ENCODE peak calls at places on chromosomes 6 and 20, in five cellular contexts. M is CD4-positive, alpha-beta memory T cell; Q is fibroblast of lung; N is ovary; I is AG04450. J is an unnamed sample.

GRCh38 chr6:31948753-31949413 is 3.0 kb downstream of the CFB start:
- DNase-seq in M (no peak), Q (peak; percentile 22), N (no peak), I (no peak), J (no peak)

GRCh38 chr20:47204008-47204745 is 152.3 kb downstream of the ZMYND8 start:
- DNase-seq in M (no peak), Q (peak; percentile 46), N (no peak), I (no peak), J (no peak)

GRCh38 chr6:44869321-44869897 is 458.7 kb upstream of the RUNX2 start:
- DNase-seq in M (no peak), Q (no peak), N (no peak), I (no peak), J (no peak)

GRCh38 chr20:4581838-4582237 is 139.9 kb upstream of the PRND start:
- DNase-seq in M (no peak), Q (no peak), N (no peak), I (no peak), J (no peak)

GRCh38 chr20:24363031-24363430 is 106.4 kb upstream of the SYNDIG1 start:
- DNase-seq in M (no peak), Q (no peak), N (no peak), I (no peak), J (no peak)

GRCh38 chr6:79762370-79762769 is 131.2 kb downstream of the SH3BGRL2 start:
- DNase-seq in M (no peak), Q (peak; percentile 5), N (no peak), I (no peak), J (no peak)

GRCh38 chr20:49986049-49986448 is 3.3 kb downstream of the SNAI1 start:
- DNase-seq in M (no peak), Q (no peak), N (no peak), I (no peak), J (no peak)

GRCh38 chr20:43904778-43905177 is 9.9 kb upstream of the TOX2 start:
- DNase-seq in M (no peak), Q (no peak), N (no peak), I (no peak), J (no peak)

GRCh38 chr20:57660510-57661199 is 40.4 kb upstream of the ZBP1 start:
- DNase-seq in M (no peak), Q (no peak), N (peak; percentile 6), I (no peak), J (peak; percentile 15)

DNA sequence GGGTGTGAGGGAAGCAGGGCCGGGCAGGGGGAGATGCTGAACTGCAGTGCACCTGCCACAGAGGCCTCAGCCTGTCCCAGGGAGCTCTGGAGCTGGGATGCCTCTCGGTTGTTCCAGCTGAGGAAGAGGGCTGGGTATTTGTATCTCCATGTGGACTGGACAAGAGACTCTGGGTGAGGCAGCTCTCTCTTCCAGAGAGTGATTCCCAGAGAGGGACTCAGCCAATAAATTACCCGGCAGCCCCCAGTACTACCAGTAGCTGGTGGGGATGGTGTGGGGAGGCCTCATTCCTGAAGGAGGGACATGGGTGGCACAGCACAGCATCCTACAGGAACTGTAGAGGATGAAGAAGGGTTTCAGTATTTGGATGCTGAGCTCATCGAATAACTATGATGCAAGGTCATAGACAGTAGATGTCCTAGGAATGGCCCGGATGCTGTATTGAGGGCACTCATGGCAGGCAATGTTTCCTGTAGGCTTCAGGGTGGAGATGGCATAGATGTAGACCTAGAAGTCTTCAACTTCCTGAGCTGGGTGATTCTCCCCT is 1.4 kb downstream of the FGD2 start:
- DNase-seq in M (no peak), Q (no peak), N (no peak), I (no peak), J (no peak)
- H3K4me3 ChIP-seq in M (no peak overlapping the region), Q (no peak overlapping the region), N (no peak overlapping the region), I (no peak overlapping the region), J (peak overlapping the region; percentile 35)

DNA sequence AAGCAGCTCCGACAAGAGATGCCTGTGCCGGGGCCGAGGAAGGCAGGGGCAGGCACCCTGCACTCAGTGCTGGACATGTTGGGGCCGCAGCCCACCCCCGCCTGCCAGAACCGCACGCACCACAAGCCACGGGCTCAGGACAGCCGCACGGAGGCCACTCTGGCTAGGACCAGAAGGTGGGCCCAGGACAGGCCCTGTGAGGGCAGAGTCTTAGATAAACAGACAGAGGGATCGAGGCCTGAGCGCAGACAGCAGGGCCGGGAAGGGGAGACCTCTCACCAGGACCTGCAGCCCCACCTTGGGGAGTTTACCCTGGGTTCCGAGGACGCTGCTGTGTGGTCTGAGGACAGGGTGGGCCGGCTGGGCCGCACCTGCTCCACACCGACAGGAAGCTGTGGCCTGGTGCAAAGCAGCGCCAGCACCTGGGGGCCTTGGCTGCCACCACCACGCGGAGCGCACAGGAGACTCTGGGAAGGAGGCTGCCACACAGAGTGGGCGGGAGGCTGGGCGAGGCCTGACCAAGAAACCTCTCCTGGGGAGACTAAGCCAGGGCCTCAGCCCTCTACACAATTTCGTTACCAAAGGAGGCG is 32.0 kb downstream of the KCNQ2 start:
- DNase-seq in M (no peak), Q (no peak), N (no peak), I (no peak), J (no peak)
- H3K4me3 ChIP-seq in M (no peak overlapping the region), Q (no peak overlapping the region), N (no peak overlapping the region), I (no peak overlapping the region), J (no peak overlapping the region)

GRCh38 chr6:73680289-73680688 is 15.7 kb upstream of the CD109 start:
- DNase-seq in M (no peak), Q (no peak), N (no peak), I (no peak), J (no peak)
- H3K4me3 ChIP-seq in M (no peak overlapping the region), Q (no peak overlapping the region), N (no peak overlapping the region), I (no peak overlapping the region), J (no peak overlapping the region)

GRCh38 chr6:110039364-110039995 is 61.4 kb downstream of the GPR6 start:
- DNase-seq in M (peak; percentile 77), Q (peak; percentile 91), N (peak; percentile 79), I (peak; percentile 79), J (peak; percentile 86)
- H3K4me3 ChIP-seq in M (peak overlapping the region; percentile 49), Q (peak overlapping the region; percentile 11), N (peak overlapping the region; percentile 7), I (peak overlapping the region; percentile 38), J (peak overlapping the region; percentile 24)

DNA sequence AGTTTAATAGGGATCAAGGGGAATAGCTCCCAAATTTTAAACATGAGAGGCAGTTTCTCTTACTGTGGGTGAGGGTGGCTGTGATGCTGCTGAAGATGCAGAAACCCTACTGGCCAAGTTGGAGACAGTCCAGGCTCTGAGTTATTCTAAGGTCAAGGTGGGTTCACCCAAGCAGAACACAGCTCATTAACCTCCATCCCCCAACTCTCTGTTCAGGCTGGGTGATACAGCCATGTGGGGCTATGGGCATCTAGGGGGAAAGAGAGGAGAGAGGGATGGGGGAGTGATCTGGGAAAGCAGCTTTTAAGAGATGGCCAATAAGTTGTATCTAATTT is 18.9 kb upstream of the TRAM2 start:
- DNase-seq in M (no peak), Q (no peak), N (no peak), I (no peak), J (no peak)
- H3K4me3 ChIP-seq in M (no peak overlapping the region), Q (no peak overlapping the region), N (no peak overlapping the region), I (peak overlapping the region; percentile 29), J (no peak overlapping the region)

DNA sequence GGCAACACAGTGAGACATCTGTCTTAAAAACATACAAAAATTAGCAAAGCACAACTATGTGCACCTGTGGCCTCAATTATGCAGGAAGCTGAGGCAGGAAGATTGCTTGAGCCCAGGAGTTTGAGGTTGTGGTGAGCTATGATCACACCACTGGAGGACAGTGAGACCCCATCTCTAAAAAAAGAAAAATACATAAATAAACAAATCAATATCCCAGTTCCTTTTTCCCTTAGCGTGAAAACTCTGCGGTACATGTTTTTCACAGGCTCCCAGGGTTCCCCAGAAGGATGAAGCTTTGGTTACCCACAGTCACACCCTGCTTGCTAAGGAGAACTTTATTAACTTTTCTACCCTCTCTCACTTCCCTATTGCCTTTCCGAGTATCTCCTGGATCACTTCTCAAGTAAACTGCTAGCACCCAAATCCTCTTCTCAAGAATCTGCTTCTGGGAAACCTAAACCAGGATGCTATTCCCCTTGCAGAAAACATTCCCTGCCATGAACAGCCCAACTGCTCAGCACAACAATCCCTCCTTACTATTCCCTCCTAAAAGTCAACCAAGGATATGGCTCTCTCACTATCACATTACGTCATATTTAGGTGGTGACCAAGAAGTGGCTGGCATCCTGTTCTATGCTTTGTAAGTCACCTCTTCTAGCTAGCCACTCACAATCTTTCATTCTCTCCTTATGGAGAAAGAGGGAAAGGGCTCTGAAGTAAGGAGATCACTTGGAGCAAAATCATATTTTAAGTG is 122.4 kb downstream of the IPCEF1 start:
- DNase-seq in M (no peak), Q (no peak), N (no peak), I (no peak), J (no peak)
- H3K4me3 ChIP-seq in M (no peak overlapping the region), Q (no peak overlapping the region), N (no peak overlapping the region), I (no peak overlapping the region), J (no peak overlapping the region)

DNA sequence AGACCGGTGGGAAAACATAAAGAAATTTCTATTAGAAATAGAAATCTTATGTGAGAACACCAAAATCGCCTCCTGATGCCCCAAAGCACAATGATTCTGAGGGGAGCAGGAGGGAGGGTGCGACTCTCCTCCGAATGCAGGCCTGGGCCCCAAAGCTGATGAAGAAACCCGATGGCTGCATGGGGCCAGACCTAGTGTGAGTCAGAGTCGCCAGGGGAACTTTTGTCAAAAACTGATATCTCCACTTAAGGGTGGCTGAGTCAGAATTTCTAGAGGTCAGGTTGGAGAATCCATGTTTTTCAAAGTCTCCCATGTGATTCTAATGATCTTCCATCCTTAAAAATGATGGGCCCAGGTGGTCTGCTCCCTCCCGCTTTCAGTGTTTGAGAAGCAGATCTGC is 172.8 kb downstream of the BACH2 start:
- DNase-seq in M (no peak), Q (peak; percentile 41), N (no peak), I (no peak), J (no peak)
- H3K4me3 ChIP-seq in M (no peak overlapping the region), Q (no peak overlapping the region), N (no peak overlapping the region), I (no peak overlapping the region), J (no peak overlapping the region)

GRCh38 chr6:137958809-137959565 is 91.9 kb downstream of the TNFAIP3 start:
- DNase-seq in M (no peak), Q (no peak), N (no peak), I (no peak), J (no peak)
- H3K4me3 ChIP-seq in M (no peak overlapping the region), Q (no peak overlapping the region), N (no peak overlapping the region), I (no peak overlapping the region), J (no peak overlapping the region)

GRCh38 chr20:48986899-48987298 is 59.2 kb upstream of the CSE1L start:
- DNase-seq in M (peak; percentile 0), Q (no peak), N (no peak), I (no peak), J (no peak)

GRCh38 chr20:48990467-48990866 is 55.6 kb upstream of the CSE1L start:
- DNase-seq in M (no peak), Q (no peak), N (no peak), I (no peak), J (no peak)

GRCh38 chr20:48983423-48984400 is 62.2 kb downstream of the ARFGEF2 start:
- DNase-seq in M (no peak), Q (peak; percentile 72), N (no peak), I (peak; percentile 47), J (no peak)

DNA sequence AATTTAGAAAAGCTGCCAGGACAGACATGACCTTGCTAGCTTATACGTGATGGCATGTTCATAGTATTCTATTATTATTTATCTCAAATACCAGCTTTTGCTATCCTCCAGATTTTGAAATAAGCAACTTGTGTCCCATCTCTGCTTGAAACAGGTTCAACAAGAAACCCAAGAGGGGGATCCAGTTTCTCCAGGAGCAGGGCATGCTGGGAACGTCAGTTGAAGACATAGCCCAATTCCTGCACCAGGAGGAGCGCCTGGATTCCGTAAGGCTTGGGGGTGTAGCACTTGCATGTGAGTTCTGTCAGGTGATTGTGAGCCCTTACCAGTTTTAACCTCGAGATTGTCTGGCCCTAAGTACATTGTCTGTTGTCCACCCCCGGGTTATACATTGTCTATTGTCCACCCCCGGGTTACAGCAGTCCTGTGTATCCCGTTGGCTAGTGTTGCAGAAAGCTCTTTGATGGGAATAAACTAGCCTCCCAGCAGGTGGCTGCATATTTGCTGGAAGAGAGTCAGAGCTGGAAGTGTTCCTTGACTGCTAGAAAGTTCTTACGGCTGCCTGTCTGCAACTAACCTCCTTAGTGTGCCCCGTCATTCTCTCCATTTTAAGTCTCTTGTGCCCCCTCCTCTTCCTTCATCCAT is 61.4 kb upstream of the CSE1L start:
- DNase-seq in M (no peak), Q (no peak), N (no peak), I (no peak), J (no peak)
- H3K4me3 ChIP-seq in M (no peak overlapping the region), Q (no peak overlapping the region), N (no peak overlapping the region), I (no peak overlapping the region), J (no peak overlapping the region)

J was measured in suprapubic skin.